ENCODE peak calls at places on chromosomes 2 and 18, in five cellular contexts. One of them, this sample, is unnamed.

GRCh38 chr2:10530607-10531239 is 82.6 kb upstream of the ODC1 start:
- DNase-seq in M059J: no peak
- DNase-seq in GM13976: no peak
- DNase-seq in pancreas: no peak
- DNase-seq in fibroblast of the aortic adventitia: no peak
- DNase-seq in this sample: no peak

GRCh38 chr2:217611056-217611455 is 391.7 kb downstream of the TNS1 start:
- DNase-seq in M059J: no peak
- DNase-seq in GM13976: no peak
- DNase-seq in pancreas: no peak
- DNase-seq in fibroblast of the aortic adventitia: no peak
- DNase-seq in this sample: no peak

GRCh38 chr2:26325851-26326250 is 20.1 kb upstream of the SELENOI start:
- DNase-seq in fibroblast of the aortic adventitia: peak; percentile 39
- DNase-seq in M059J: peak; percentile 65
- DNase-seq in GM13976: no peak
- DNase-seq in pancreas: no peak
- DNase-seq in this sample: peak; percentile 40

GRCh38 chr18:35322486-35323258 is 21.5 kb downstream of the ZNF24 start:
- DNase-seq in GM13976: no peak
- DNase-seq in M059J: no peak
- DNase-seq in pancreas: no peak
- DNase-seq in fibroblast of the aortic adventitia: no peak
- DNase-seq in this sample: no peak

GRCh38 chr2:65518751-65519150 is 86.4 kb upstream of the SPRED2 start:
- DNase-seq in fibroblast of the aortic adventitia: peak; percentile 28
- DNase-seq in M059J: no peak
- DNase-seq in GM13976: no peak
- DNase-seq in pancreas: no peak
- DNase-seq in this sample: no peak

GRCh38 chr2:178074123-178075005 is 1.8 kb upstream of the PDE11A start:
- DNase-seq in fibroblast of the aortic adventitia: no peak
- DNase-seq in pancreas: no peak
- DNase-seq in M059J: peak; percentile 68
- DNase-seq in GM13976: no peak
- DNase-seq in this sample: no peak

GRCh38 chr2:162506706-162507105 is 162.8 kb downstream of the GCA start:
- DNase-seq in pancreas: no peak
- DNase-seq in M059J: no peak
- DNase-seq in GM13976: no peak
- DNase-seq in fibroblast of the aortic adventitia: no peak
- DNase-seq in this sample: no peak

GRCh38 chr2:189608799-189609422 is 28.3 kb upstream of the SLC40A1 start:
- DNase-seq in M059J: peak; percentile 44
- DNase-seq in fibroblast of the aortic adventitia: peak; percentile 53
- DNase-seq in pancreas: no peak
- DNase-seq in GM13976: no peak
- DNase-seq in this sample: peak; percentile 64

GRCh38 chr2:64675860-64676259 is 22.1 kb upstream of the SERTAD2 start:
- DNase-seq in GM13976: no peak
- DNase-seq in M059J: peak; percentile 62
- DNase-seq in pancreas: no peak
- DNase-seq in fibroblast of the aortic adventitia: no peak
- DNase-seq in this sample: no peak

GRCh38 chr2:159867557-159868330 is 69.7 kb upstream of the CD302 start:
- DNase-seq in fibroblast of the aortic adventitia: no peak
- DNase-seq in pancreas: no peak
- DNase-seq in M059J: no peak
- DNase-seq in GM13976: no peak
- DNase-seq in this sample: no peak

GRCh38 chr2:149562304-149562703 is 25.3 kb downstream of the MMADHC start:
- DNase-seq in M059J: peak; percentile 83
- DNase-seq in fibroblast of the aortic adventitia: peak; percentile 28
- DNase-seq in GM13976: peak; percentile 15
- DNase-seq in pancreas: no peak
- DNase-seq in this sample: peak; percentile 42

GRCh38 chr2:159903404-159904126 is 105.6 kb upstream of the CD302 start:
- DNase-seq in GM13976: peak; percentile 39
- DNase-seq in fibroblast of the aortic adventitia: no peak
- DNase-seq in pancreas: no peak
- DNase-seq in M059J: peak; percentile 66
- DNase-seq in this sample: peak; percentile 33